ENCODE peak calls at places on chromosomes 5 and 9, in four cellular contexts. L is hepatic stellate cell, K is NCI-H1092 treated with DMSO at 0.1 percent for 48 hours, G is stromal cell of bone marrow. N is an unnamed sample.

GRCh38 chr5:127863610-127864395 is 160.6 kb downstream of the CCDC192 start:
- DNase-seq in L (no peak), K (no peak), G (no peak), N (no peak)

GRCh38 chr9:128923493-128923883 is 2.7 kb downstream of the PHYHD1 start:
- DNase-seq in L (no peak), K (no peak), G (no peak), N (no peak)

GRCh38 chr5:163696270-163696887 is 191.0 kb downstream of the MAT2B start:
- DNase-seq in L (peak; percentile 47), K (peak; percentile 15), G (peak; percentile 68), N (peak; percentile 72)

GRCh38 chr5:38673671-38674071 is 117.2 kb upstream of the LIFR start:
- DNase-seq in L (no peak), K (no peak), G (no peak), N (no peak)

GRCh38 chr9:16309350-16310271 is 560.9 kb downstream of the BNC2 start:
- DNase-seq in L (no peak), K (no peak), G (no peak), N (no peak)

GRCh38 chr9:22158983-22159382 is 149.9 kb upstream of the CDKN2B start:
- DNase-seq in L (no peak), K (no peak), G (peak; percentile 35), N (no peak)

GRCh38 chr5:142032747-142033631 is 20.2 kb upstream of the GNPDA1 start:
- DNase-seq in L (no peak), K (peak; percentile 67), G (no peak), N (no peak)

GRCh38 chr5:32471784-32472183 is 27.2 kb upstream of the ZFR start:
- DNase-seq in L (no peak), K (no peak), G (no peak), N (no peak)

GRCh38 chr9:134237630-134238265 is 73.4 kb upstream of the RNU6ATAC start:
- DNase-seq in L (no peak), K (no peak), G (no peak), N (no peak)

GRCh38 chr9:136852664-136853595 is 784 bp downstream of the MAMDC4 start:
- DNase-seq in L (no peak), K (no peak), G (no peak), N (no peak)

GRCh38 chr5:60887096-60887495 is 43.0 kb upstream of the ELOVL7 start:
- DNase-seq in L (no peak), K (no peak), G (no peak), N (no peak)

GRCh38 chr5:140857987-140858240 is 2.2 kb downstream of the PCDHA10 start:
- DNase-seq in L (no peak), K (no peak), G (no peak), N (no peak)

GRCh38 chr5:104569621-104570020 is 1007.0 kb upstream of the NUDT12 start:
- DNase-seq in L (no peak), K (no peak), G (no peak), N (no peak)

GRCh38 chr5:178460598-178461425 is 129.4 kb downstream of the COL23A1 start:
- DNase-seq in L (peak; percentile 44), K (no peak), G (no peak), N (peak; percentile 79)

GRCh38 chr9:115715656-115716055 is 437.9 kb upstream of the PAPPA start:
- DNase-seq in L (no peak), K (no peak), G (no peak), N (no peak)

GRCh38 chr9:16082796-16083195 is 530.0 kb downstream of the CCDC171 start:
- DNase-seq in L (no peak), K (no peak), G (no peak), N (no peak)

GRCh38 chr9:113578279-113578865 is 114.8 kb downstream of the RGS3 start:
- DNase-seq in L (no peak), K (no peak), G (no peak), N (no peak)